ENCODE peak calls at places on chromosomes 11 and 22, in ten cellular contexts. F is heart left ventricle, M is GM10248, Q is COR-L47, N is GM23338, W is kidney glomerular epithelial cell, O is tibial artery, L is NCI-H1092, X is B cell, J is ovary. Z is an unnamed sample.

GRCh38 chr11:95547974-95548373 is 241.6 kb downstream of the FAM76B start:
- DNase-seq in F (no peak), M (no peak), Q (no peak), N (no peak), W (no peak), O (no peak), L (no peak), X (no peak), J (no peak), Z (no peak)

GRCh38 chr11:29131055-29131454 is 885.8 kb downstream of the KCNA4 start:
- DNase-seq in F (no peak), M (no peak), Q (no peak), N (no peak), W (no peak), O (no peak), L (no peak), X (no peak), J (no peak), Z (no peak)

GRCh38 chr11:19595840-19596751 is 116.5 kb upstream of the NAV2 start:
- DNase-seq in F (peak), M (no peak), Q (no peak), N (no peak), W (peak), O (peak), L (no peak), X (no peak), J (no peak), Z (peak)

GRCh38 chr11:66641834-66642233 is 3.3 kb downstream of the RBM4 start:
- DNase-seq in F (no peak), M (no peak), Q (no peak), N (no peak), W (no peak), O (no peak), L (no peak), X (no peak), J (no peak), Z (no peak)

GRCh38 chr11:57230797-57231538 is 6.1 kb downstream of the APLNR start:
- DNase-seq in F (no peak), M (no peak), Q (no peak), N (peak), W (no peak), O (no peak), L (no peak), X (no peak), J (no peak), Z (no peak)

GRCh38 chr11:57668467-57668890 is 565 bp downstream of the ZDHHC5 start:
- DNase-seq in F (no peak), M (no peak), Q (no peak), N (peak), W (no peak), O (no peak), L (no peak), X (no peak), J (no peak), Z (no peak)

GRCh38 chr11:35491231-35491871 is 34.1 kb downstream of the PAMR1 start:
- DNase-seq in F (no peak), M (no peak), Q (no peak), N (no peak), W (peak), O (no peak), L (no peak), X (no peak), J (no peak), Z (peak)

GRCh38 chr11:28537822-28538221 is 429.6 kb downstream of the METTL15 start:
- DNase-seq in F (no peak), M (no peak), Q (no peak), N (no peak), W (no peak), O (no peak), L (no peak), X (no peak), J (no peak), Z (no peak)

GRCh38 chr11:17154409-17155159 is 53.2 kb downstream of the PIK3C2A start:
- DNase-seq in F (no peak), M (no peak), Q (no peak), N (no peak), W (no peak), O (no peak), L (no peak), X (no peak), J (no peak), Z (no peak)

GRCh38 chr11:396948-397548 is 3.0 kb downstream of the PKP3 start:
- DNase-seq in F (peak), M (peak), Q (no peak), N (no peak), W (no peak), O (no peak), L (no peak), X (peak), J (peak), Z (peak)

GRCh38 chr11:126764221-126764620 is 236.3 kb downstream of the KIRREL3 start:
- DNase-seq in F (no peak), M (no peak), Q (no peak), N (no peak), W (no peak), O (no peak), L (peak), X (no peak), J (no peak), Z (no peak)

GRCh38 chr11:70699294-70700221 is 301.2 kb downstream of the CTTN start:
- DNase-seq in F (no peak), M (no peak), Q (no peak), N (peak), W (no peak), O (no peak), L (no peak), X (no peak), J (no peak), Z (no peak)

GRCh38 chr22:37971475-37972434 is 12.6 kb downstream of the SOX10 start:
- DNase-seq in F (no peak), M (no peak), Q (peak), N (peak), W (no peak), O (no peak), L (no peak), X (no peak), J (no peak), Z (no peak)

GRCh38 chr11:86515297-86516094 is 140.8 kb downstream of the CCDC81 start:
- DNase-seq in F (no peak), M (no peak), Q (peak), N (no peak), W (peak), O (no peak), L (no peak), X (no peak), J (no peak), Z (peak)

GRCh38 chr11:109750964-109751363 is 329.0 kb downstream of the C11orf87 start:
- DNase-seq in F (no peak), M (no peak), Q (no peak), N (no peak), W (no peak), O (no peak), L (no peak), X (no peak), J (no peak), Z (no peak)

GRCh38 chr11:112968988-112969714 is 7.9 kb downstream of the NCAM1 start:
- DNase-seq in F (no peak), M (no peak), Q (no peak), N (no peak), W (peak), O (no peak), L (no peak), X (no peak), J (no peak), Z (no peak)